ENCODE peak calls at places on chromosomes 1 and 21, in four cellular contexts. Q is HCT116, U is HepG2, P is K562. N is an unnamed sample.

GRCh38 chr1:32066489-32066873 is 6.3 kb upstream of the TMEM39B start:
- DNase-seq in Q (peak), U (no peak), P (peak), N (peak)

GRCh38 chr1:209594440-209594839 is 10.9 kb downstream of the CAMK1G start:
- DNase-seq in Q (no peak), U (no peak), P (no peak), N (no peak)

GRCh38 chr1:86502721-86503430 is 34.1 kb downstream of the CLCA1 start:
- DNase-seq in Q (no peak), U (peak), P (no peak), N (no peak)

GRCh38 chr1:202691846-202692245 is 18.4 kb downstream of the SYT2 start:
- DNase-seq in Q (no peak), U (no peak), P (no peak), N (no peak)

GRCh38 chr21:36706951-36707762 is 8.2 kb downstream of the SIM2 start:
- DNase-seq in Q (no peak), U (no peak), P (no peak), N (no peak)

GRCh38 chr1:213727853-213728592 is 259.8 kb upstream of the PROX1 start:
- DNase-seq in Q (no peak), U (no peak), P (no peak), N (no peak)

GRCh38 chr1:32868806-32869455 is 1.8 kb downstream of the FNDC5 start:
- DNase-seq in Q (no peak), U (no peak), P (no peak), N (no peak)

GRCh38 chr1:150763631-150764223 is 1.9 kb downstream of the CTSS start:
- DNase-seq in Q (no peak), U (no peak), P (no peak), N (no peak)

GRCh38 chr1:230291731-230292620 is 134.2 kb downstream of the PGBD5 start:
- DNase-seq in Q (no peak), U (no peak), P (no peak), N (no peak)

GRCh38 chr1:81921344-81921743 is 120.6 kb downstream of the ADGRL2 start:
- DNase-seq in Q (no peak), U (no peak), P (no peak), N (no peak)

GRCh38 chr1:150258275-150258666 is 697 bp downstream of the CA14 start:
- DNase-seq in Q (no peak), U (no peak), P (no peak), N (no peak)

GRCh38 chr1:7478797-7479499 is 292.1 kb upstream of the VAMP3 start:
- DNase-seq in Q (no peak), U (no peak), P (no peak), N (no peak)

GRCh38 chr1:164765993-164766720 is 207.2 kb downstream of the PBX1 start:
- DNase-seq in Q (no peak), U (no peak), P (no peak), N (no peak)

GRCh38 chr1:99227498-99227897 is 36.8 kb upstream of the PLPPR4 start:
- DNase-seq in Q (no peak), U (no peak), P (no peak), N (no peak)

GRCh38 chr1:150259758-150260669 is 2.4 kb downstream of the CA14 start:
- DNase-seq in Q (no peak), U (peak), P (peak), N (no peak)

GRCh38 chr1:62398377-62398776 is 38.5 kb upstream of the USP1 start:
- DNase-seq in Q (no peak), U (no peak), P (no peak), N (no peak)
- TF ChIP-seq TCF7L2 in Q (no peak), U (no peak), P (no peak), N (no peak)

GRCh38 chr21:43023175-43023574 is 48.8 kb downstream of the PKNOX1 start:
- DNase-seq in Q (no peak), U (no peak), P (no peak), N (no peak)
- TF ChIP-seq REST in Q (no peak), U (no peak), P (no peak), N (no peak)

GRCh38 chr1:226428348-226429050 is 20.6 kb upstream of the PARP1 start:
- DNase-seq in Q (no peak), U (no peak), P (no peak), N (no peak)

GRCh38 chr1:226424228-226425003 is 16.5 kb upstream of the PARP1 start:
- DNase-seq in Q (peak), U (no peak), P (peak), N (no peak)

GRCh38 chr1:226427131-226427530 is 19.2 kb upstream of the PARP1 start:
- DNase-seq in Q (no peak), U (no peak), P (no peak), N (no peak)

GRCh38 chr1:226425004-226425378 is 17.1 kb upstream of the PARP1 start:
- DNase-seq in Q (no peak), U (no peak), P (no peak), N (no peak)

DNA sequence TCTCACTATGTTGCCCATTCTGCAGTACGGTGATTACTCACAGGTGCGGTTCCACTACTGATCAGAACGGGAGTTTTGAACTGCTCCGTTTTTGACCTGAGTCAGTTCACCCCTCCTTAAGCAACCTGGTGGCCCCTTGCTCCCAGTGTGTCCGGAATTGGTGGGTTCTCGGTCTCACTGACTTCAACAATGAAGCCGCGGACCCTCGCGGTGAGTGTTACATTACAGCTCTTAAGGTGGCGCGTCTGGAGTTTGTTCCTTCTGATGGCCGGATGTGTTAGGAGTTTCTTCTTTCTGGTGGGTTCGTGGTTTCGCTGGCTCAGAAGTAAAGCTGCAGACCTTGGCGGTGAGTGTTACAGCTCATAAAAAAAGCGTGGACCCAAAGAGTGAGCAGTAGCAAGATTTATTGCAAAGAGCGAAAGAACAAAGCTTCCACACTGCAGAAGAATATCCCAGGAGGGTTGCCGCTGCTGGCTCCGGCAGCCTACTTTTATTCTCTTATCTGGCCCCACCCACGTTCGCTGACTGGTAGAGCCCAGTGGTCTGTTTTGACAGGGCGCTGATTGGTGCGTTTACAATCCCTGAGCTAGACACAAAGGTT is 17.6 kb upstream of the PARP1 start:
- DNase-seq in Q (no peak), U (no peak), P (peak), N (no peak)
- H3K4me3 ChIP-seq in Q (no peak), U (no peak), P (no peak), N (no peak)

GRCh38 chr21:32645261-32646182 is 33.3 kb upstream of the CFAP298 start:
- DNase-seq in Q (no peak), U (no peak), P (peak), N (no peak)

DNA sequence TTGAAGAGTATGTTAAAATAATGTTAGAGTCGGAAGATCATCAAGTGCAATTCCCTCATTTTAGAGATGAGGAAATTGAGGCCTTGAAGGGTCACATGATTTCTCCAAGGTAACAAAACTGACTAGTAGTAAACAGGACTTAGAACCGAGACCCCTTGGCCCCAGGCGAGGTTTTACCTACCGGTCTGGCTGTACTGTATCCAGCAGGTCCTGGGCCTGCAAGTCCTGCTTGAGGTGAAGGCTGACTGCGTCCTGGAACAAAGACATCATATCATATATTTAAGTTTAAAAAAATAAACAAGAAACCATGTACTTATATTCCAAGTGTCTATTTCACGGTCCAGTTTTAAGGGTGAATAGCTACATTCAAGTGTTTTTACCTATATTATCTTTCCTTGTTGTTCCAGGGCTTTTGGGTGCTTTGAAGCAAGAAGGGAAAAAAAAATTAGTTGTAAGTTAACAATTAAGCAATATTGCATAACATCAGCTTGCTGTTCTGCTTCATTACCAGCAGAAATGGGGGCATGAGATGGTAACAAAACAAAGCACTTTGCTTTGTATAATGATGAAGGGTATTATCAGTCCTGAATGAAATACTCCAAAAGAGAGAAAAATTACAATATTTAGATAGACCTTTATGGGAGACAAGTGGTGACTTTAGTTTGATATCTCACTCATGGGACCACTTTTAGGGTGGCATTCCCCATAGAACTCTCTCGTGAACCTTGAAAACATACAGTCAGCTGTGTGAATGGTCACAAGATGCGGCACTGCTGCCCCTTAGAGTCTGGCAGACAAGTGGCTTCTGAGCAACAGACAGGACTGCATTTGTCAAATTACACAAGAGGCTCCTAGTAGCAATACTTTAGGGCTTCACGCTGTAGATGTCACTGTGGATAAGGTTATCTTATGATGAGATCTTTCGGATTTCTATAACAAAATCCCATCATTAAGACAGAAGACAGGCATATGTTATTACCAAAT is 29.8 kb upstream of the CFAP298 start:
- DNase-seq in Q (no peak), U (no peak), P (no peak), N (no peak)
- TF ChIP-seq TCF7L2 in Q (no peak), U (no peak), P (no peak), N (no peak)

GRCh38 chr1:47872871-47873270 is 124.3 kb downstream of the TRABD2B start:
- DNase-seq in Q (no peak), U (peak), P (no peak), N (no peak)
- TF ChIP-seq REST in Q (no peak), U (no peak), P (no peak), N (no peak)

GRCh38 chr1:225822655-225823403 is 12.9 kb downstream of the EPHX1 start:
- DNase-seq in Q (no peak), U (no peak), P (no peak), N (no peak)
- H3K4me3 ChIP-seq in Q (no peak), U (no peak), P (no peak), N (no peak)

DNA sequence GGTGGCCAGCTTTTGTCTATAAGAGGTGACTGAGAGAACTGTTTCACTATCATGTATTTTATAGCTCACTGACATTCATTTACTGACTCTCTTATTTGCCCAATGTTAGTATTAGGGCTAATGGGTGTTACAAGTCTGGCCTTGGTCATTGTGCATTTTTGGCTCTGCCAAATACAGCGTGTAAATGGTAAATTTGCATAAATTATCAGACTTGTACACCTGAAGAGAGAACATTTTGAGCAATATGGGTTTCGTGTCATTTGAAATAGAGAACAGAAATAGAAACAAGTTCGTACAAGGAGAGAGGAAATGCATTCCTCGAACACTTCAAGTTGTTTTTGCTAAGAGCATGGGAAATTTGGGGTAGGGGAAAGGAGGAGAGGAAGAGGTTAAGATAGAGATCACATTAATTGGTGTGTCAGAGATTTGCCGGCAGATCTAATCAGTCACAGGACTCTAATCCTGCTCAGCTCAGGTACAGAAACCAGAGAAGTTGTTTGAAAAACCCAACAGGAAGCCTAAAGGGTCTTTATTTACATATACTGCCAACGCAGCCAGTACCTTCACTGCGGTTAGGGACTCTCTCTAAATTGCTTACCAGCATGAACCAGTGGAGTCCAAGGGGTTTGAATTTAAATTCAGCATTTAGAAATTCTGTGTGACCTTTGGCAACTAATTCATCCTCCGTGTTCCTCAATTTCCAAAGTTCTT is 261.5 kb downstream of the GPATCH2 start:
- DNase-seq in Q (no peak), U (no peak), P (no peak), N (no peak)
- TF ChIP-seq TCF7L2 in Q (no peak), U (no peak), P (no peak), N (no peak)

DNA sequence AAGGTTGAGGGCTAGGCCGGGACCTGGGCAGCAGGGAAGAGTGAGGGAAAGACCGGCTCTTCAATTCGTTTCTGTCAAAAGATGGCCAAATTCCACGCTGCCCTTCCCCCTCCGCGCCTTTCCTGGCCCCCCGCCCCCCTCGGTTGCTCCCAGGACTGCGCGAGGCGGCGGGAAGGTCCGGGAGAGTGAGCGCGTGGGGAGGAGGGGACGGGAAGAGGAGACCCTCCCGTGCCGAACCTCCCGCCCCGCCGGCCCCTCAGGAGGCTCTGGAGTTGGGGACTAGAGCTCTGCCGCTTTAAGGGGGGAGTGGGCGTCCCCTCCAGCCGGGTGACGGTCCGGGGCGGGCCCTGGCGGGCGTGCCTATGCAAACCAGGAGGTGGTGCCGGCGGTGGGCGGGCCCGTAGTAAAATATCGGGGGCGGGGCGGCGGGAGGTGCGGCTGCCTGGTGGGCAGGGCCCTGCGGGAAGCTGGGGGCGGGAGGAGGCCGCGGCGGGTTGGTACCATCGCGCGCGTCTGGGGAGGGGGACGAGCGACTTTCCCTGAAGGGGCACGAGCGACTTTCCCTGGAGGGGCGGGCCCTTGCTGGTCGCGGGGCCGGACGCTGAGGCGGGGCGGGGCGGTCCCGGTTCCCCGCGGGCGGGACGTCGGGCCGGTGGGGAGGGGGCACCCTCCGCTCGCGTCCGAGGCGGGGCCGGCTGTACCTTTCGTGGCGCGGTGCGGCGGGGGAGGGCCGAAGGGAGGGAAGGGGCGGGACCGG is 58.2 kb downstream of the BCL9 start:
- DNase-seq in Q (peak), U (peak), P (peak), N (peak)
- TF ChIP-seq REST in Q (no peak), U (no peak), P (no peak), N (no peak)

N was measured in Panc1.